ENCODE peak calls at places on chromosome 18, in seven cellular contexts. B is HepG2, T is A549, O is K562, M is IMR-90, V is HCT116, K is GM12878. I is an unnamed sample.

GRCh38 chr18:48023334-48024008 is 93.0 kb upstream of the SMAD2 start:
- DNase-seq in O (peak; percentile 38), M (peak; percentile 10), T (peak; percentile 65), K (no peak), V (peak; percentile 52), B (peak; percentile 13), I (no peak)

GRCh38 chr18:77811510-77811909 is 561.9 kb downstream of the GALR1 start:
- DNase-seq in V (no peak), B (no peak), M (no peak), K (no peak), T (no peak), O (no peak), I (no peak)

GRCh38 chr18:45046226-45046625 is 365.5 kb downstream of the SETBP1 start:
- DNase-seq in B (no peak), K (no peak), M (no peak), V (no peak), T (no peak), O (no peak), I (no peak)

GRCh38 chr18:48459471-48459870 is 50.3 kb upstream of the ZBTB7C start:
- DNase-seq in M (no peak), V (no peak), B (no peak), T (no peak), O (no peak), K (no peak), I (no peak)

GRCh38 chr18:63476666-63477065 is at the start of gene SERPINB5:
- DNase-seq in O (no peak), T (no peak), K (no peak), B (no peak), M (no peak), V (peak; percentile 69), I (no peak)

GRCh38 chr18:55369346-55369745 is 218.6 kb downstream of the TCF4 start:
- DNase-seq in O (no peak), M (no peak), V (no peak), T (no peak), B (no peak), K (no peak), I (no peak)

GRCh38 chr18:54532962-54533361 is 58.1 kb upstream of the DYNAP start:
- DNase-seq in O (no peak), B (no peak), V (no peak), M (no peak), T (no peak), K (no peak), I (no peak)

GRCh38 chr18:25066536-25066935 is 285.4 kb downstream of the ZNF521 start:
- DNase-seq in O (no peak), M (peak; percentile 3), V (no peak), T (no peak), K (no peak), B (no peak), I (no peak)

GRCh38 chr18:50879302-50880107 is 587 bp downstream of the ME2 start:
- DNase-seq in B (peak; percentile 18), O (no peak), T (no peak), V (no peak), K (no peak), M (peak; percentile 38), I (no peak)

GRCh38 chr18:31102020-31102684 is at the start of gene DSC2:
- DNase-seq in K (no peak), T (no peak), V (no peak), O (peak; percentile 68), B (peak; percentile 61), M (no peak), I (no peak)

GRCh38 chr18:63997041-63997440 is 27.2 kb downstream of the SERPINB8 start:
- DNase-seq in B (no peak), O (no peak), K (no peak), V (no peak), M (no peak), T (no peak), I (no peak)

GRCh38 chr18:79195716-79196683 is 126.8 kb downstream of the ATP9B start:
- DNase-seq in B (no peak), T (no peak), K (no peak), O (no peak), V (no peak), M (no peak), I (no peak)

GRCh38 chr18:79399275-79400081 is 3.7 kb downstream of the NFATC1 start:
- DNase-seq in T (no peak), O (no peak), K (no peak), M (no peak), B (no peak), V (no peak), I (peak; percentile 61)

GRCh38 chr18:54254265-54254758 is 15.0 kb upstream of the POLI start:
- DNase-seq in B (peak; percentile 98), K (no peak), T (no peak), M (peak; percentile 20), V (peak; percentile 27), O (no peak), I (no peak)

GRCh38 chr18:45521151-45521550 is 94.1 kb upstream of the SLC14A2 start:
- DNase-seq in V (no peak), B (no peak), K (no peak), O (no peak), T (no peak), M (peak; percentile 67), I (no peak)

GRCh38 chr18:51077217-51077616 is 47.2 kb downstream of the SMAD4 start:
- DNase-seq in B (no peak), V (no peak), K (no peak), O (no peak), M (peak; percentile 62), T (no peak), I (no peak)

GRCh38 chr18:23933407-23933806 is 81.1 kb upstream of the TTC39C start:
- DNase-seq in V (no peak), O (no peak), B (no peak), M (peak; percentile 16), K (no peak), T (no peak), I (no peak)

DNA sequence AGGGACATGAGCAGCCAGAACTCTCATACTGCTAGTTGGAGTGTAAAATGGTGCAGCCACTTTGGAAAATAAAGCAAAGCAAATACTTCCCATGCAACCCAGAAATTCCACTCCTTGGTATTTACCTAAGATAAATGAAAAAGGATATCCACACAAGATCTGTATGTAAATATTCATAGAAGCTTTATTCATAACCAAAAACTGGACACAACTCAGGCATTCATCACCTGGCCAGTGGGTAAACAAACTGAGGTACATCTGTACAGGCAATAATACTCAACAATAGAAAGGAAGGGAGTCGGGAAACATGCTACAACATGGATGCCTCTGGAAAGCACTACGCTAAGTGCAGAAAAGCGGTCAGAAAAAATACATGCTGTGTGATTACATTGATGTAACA is 2.5 kb upstream of the LOXHD1 start:
- DNase-seq in V (no peak), K (no peak), M (no peak), T (no peak), B (no peak), O (no peak), I (no peak)
- TF ChIP-seq CEBPB in V (no peak), K (no peak), M (no peak), T (no peak), B (no peak), O (no peak), I (no peak)

GRCh38 chr18:13614701-13615288 is 111.6 kb downstream of the FAM210A start:
- DNase-seq in T (no peak), B (no peak), V (no peak), O (no peak), M (no peak), K (no peak), I (no peak)
- TF ChIP-seq CEBPB in T (no peak), B (no peak), V (no peak), O (no peak), M (no peak), K (no peak), I (no peak)

DNA sequence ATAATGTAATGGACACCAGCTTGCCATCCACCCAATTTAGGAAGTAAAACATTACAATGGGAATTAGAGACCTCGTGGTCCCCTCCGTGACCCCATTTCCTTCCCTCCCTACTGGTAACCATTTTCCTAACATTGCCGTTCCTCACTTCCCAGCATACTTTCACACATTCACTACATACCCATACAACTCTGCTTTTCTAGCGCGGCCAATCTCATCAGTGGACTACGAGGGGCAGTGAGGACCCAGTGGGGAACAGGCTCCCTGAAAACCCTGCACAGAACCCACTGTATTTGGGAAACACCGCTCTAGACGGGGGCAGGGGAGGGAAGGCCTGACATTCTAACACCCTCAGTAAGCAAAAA is 1.1 kb downstream of the ENOSF1 start:
- DNase-seq in B (no peak), K (no peak), V (no peak), O (peak; percentile 54), M (no peak), T (no peak), I (no peak)
- TF ChIP-seq CEBPB in B (no peak), K (no peak), V (no peak), O (no peak), M (no peak), T (no peak), I (no peak)

DNA sequence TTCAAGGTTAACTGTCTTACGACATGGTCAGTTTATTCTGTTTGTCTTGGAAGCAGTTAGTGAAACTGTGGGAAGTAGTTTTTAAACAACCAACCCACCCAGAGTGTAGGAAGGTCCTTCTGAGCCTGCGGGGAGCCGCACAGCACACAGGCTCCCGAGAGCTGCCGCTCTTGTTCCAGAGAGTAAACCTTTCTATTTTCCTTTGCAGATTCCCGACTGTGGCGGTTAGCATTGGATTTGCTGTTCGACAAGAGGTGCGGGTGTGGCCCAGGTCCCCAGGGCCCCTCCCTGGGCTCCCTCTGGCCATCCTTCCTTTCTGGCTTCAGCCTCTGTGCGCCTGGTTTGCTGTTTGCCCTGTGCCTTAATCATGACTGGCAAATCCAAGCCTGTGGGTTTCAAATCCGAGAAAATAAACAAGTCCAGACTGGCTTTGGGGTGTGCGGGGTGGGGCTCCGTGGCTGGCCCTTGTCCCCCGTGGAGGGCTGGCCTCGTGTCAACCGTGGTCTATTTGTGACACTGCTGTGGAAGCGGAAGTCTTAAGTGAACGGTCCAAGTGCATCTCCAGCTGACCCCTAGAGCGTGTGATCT is 30.7 kb downstream of the IMPA2 start:
- DNase-seq in V (no peak), T (no peak), O (no peak), M (peak; percentile 58), B (no peak), K (no peak), I (no peak)
- TF ChIP-seq CEBPB in V (no peak), T (no peak), O (no peak), M (no peak), B (no peak), K (no peak), I (no peak)

GRCh38 chr18:35344736-35345459 is 678 bp upstream of the ZNF24 start:
- DNase-seq in B (no peak), K (no peak), M (no peak), V (no peak), O (no peak), T (no peak), I (no peak)

GRCh38 chr18:35343936-35344735 is at the start of gene ZNF24:
- DNase-seq in K (peak; percentile 61), M (peak; percentile 87), V (peak; percentile 74), O (peak; percentile 98), T (peak; percentile 88), B (peak; percentile 91), I (peak; percentile 94)

GRCh38 chr18:35345950-35346349 is 1.7 kb upstream of the ZNF24 start:
- DNase-seq in O (no peak), B (no peak), K (no peak), M (no peak), T (no peak), V (no peak), I (no peak)

GRCh38 chr18:35343488-35343935 is 708 bp downstream of the ZNF24 start:
- DNase-seq in M (no peak), B (no peak), K (no peak), T (no peak), V (no peak), O (no peak), I (no peak)

GRCh38 chr18:35345460-35345921 is 1.3 kb upstream of the ZNF24 start:
- DNase-seq in K (peak; percentile 17), O (no peak), B (peak; percentile 79), V (no peak), T (no peak), M (no peak), I (no peak)
- TF ChIP-seq CEBPB in K (no peak), O (no peak), B (no peak), V (no peak), T (no peak), M (no peak), I (no peak)